ENCODE peak calls at places on chromosome 4, in four cellular contexts. H is IMR-90, D is H1, N is H9. S is an unnamed sample.
A peak's percentile ranks its signal among the peaks of the same experiment; 100 is the strongest.

GRCh38 chr4:41890085-41890484 is 45.1 kb upstream of the TMEM33 start:
- DNase-seq in H (no peak), D (no peak), N (no peak), S (no peak)

GRCh38 chr4:139844057-139844456 is 178.4 kb downstream of the MGST2 start:
- DNase-seq in H (no peak), D (no peak), N (no peak), S (no peak)

GRCh38 chr4:56743550-56743949 is 62.5 kb upstream of the HOPX start:
- DNase-seq in H (no peak), D (no peak), N (no peak), S (no peak)

GRCh38 chr4:163558539-163559044 is 64.1 kb downstream of the TMA16 start:
- DNase-seq in H (no peak), D (no peak), N (no peak), S (no peak)

GRCh38 chr4:48725414-48725813 is 54.7 kb downstream of the FRYL start:
- DNase-seq in H (no peak), D (no peak), N (no peak), S (no peak)

GRCh38 chr4:150960079-150960478 is 55.0 kb downstream of the LRBA start:
- DNase-seq in H (peak; percentile 37), D (no peak), N (no peak), S (peak; percentile 73)

GRCh38 chr4:6687947-6688878 is 5.5 kb upstream of the S100P start:
- DNase-seq in H (no peak), D (no peak), N (peak; percentile 58), S (peak; percentile 49)

GRCh38 chr4:151376540-151376939 is 32.4 kb upstream of the FHIP1A start:
- DNase-seq in H (no peak), D (no peak), N (no peak), S (no peak)

GRCh38 chr4:7430368-7430964 is 4.3 kb downstream of the PSAPL1 start:
- DNase-seq in H (no peak), D (peak; percentile 54), N (peak; percentile 77), S (peak; percentile 79)

GRCh38 chr4:37981425-37981824 is 21.2 kb downstream of the PTTG2 start:
- DNase-seq in H (no peak), D (no peak), N (no peak), S (peak; percentile 57)

GRCh38 chr4:142044271-142044670 is 407.9 kb downstream of the IL15 start:
- DNase-seq in H (peak; percentile 63), D (no peak), N (no peak), S (peak; percentile 49)

GRCh38 chr4:7296661-7297335 is 104.5 kb downstream of the SORCS2 start:
- DNase-seq in H (no peak), D (no peak), N (no peak), S (no peak)

GRCh38 chr4:112881842-112882241 is 167.6 kb upstream of the ANK2 start:
- DNase-seq in H (no peak), D (no peak), N (no peak), S (peak; percentile 33)

GRCh38 chr4:90543419-90544170 is 416.4 kb downstream of the CCSER1 start:
- DNase-seq in H (no peak), D (no peak), N (no peak), S (no peak)

GRCh38 chr4:103786014-103786413 is 66.2 kb upstream of the TACR3 start:
- DNase-seq in H (no peak), D (no peak), N (peak; percentile 67), S (peak; percentile 88)

GRCh38 chr4:160026720-160027119 is 923.8 kb downstream of the RAPGEF2 start:
- DNase-seq in H (no peak), D (no peak), N (peak; percentile 68), S (peak; percentile 84)

GRCh38 chr4:78325244-78326187 is 226.1 kb upstream of the ANXA3 start:
- DNase-seq in H (no peak), D (no peak), N (no peak), S (no peak)

GRCh38 chr4:153497091-153497531 is 31.0 kb downstream of the TMEM131L start:
- DNase-seq in H (peak; percentile 70), D (peak; percentile 41), N (no peak), S (peak; percentile 80)

GRCh38 chr4:102022343-102022742 is 231.8 kb downstream of the BANK1 start:
- DNase-seq in H (no peak), D (no peak), N (no peak), S (no peak)

GRCh38 chr4:47786958-47787370 is 50.9 kb downstream of the CORIN start:
- DNase-seq in H (no peak), D (no peak), N (no peak), S (no peak)

GRCh38 chr4:182454440-182455013 is 211.3 kb downstream of the TENM3 start:
- DNase-seq in H (peak; percentile 81), D (no peak), N (no peak), S (no peak)

GRCh38 chr4:34043131-34043530 is 2201.2 kb downstream of the ARAP2 start:
- DNase-seq in H (no peak), D (no peak), N (no peak), S (no peak)

GRCh38 chr4:149426461-149426860 is 389.2 kb downstream of the IQCM start:
- DNase-seq in H (peak; percentile 35), D (no peak), N (no peak), S (no peak)

GRCh38 chr4:105600951-105601350 is 48.5 kb downstream of the ARHGEF38 start:
- DNase-seq in H (no peak), D (no peak), N (no peak), S (no peak)
- H2BK15ac ChIP-seq in H (no peak overlapping the region), D (no peak overlapping the region), N (no peak overlapping the region), S (peak overlapping the region; percentile 6)

DNA sequence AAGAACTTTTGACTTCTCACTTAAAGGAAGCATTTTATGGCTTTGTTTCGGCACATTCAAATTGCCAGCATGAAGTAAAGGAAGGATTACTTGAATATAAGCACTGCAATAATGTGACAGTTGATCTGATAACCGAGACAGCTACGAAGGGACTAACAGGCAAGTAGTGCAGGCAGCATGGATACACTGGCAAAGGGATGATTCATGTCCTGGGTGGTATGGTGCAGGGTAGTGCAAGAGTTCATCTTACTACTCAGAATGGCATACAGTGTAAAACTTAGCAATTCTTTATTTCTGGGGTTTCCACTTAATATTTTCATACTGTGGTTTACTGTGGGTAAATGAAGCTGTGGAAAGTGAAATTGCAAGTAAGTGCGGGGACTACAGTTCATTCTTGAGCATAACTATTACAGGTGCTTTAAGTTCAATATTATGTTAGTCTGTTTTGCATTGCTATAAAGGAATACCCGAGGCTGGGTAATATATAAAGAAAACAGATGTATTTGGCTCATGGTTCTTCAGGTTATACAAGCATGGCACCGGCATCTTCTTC is 611.8 kb downstream of the SPOCK3 start:
- DNase-seq in H (no peak), D (no peak), N (no peak), S (no peak)
- H4K5ac ChIP-seq in H (no peak overlapping the region), D (no peak overlapping the region), N (no peak overlapping the region), S (no peak overlapping the region)

GRCh38 chr4:1785592-1785991 is 7.5 kb upstream of the FGFR3 start:
- DNase-seq in H (no peak), D (no peak), N (no peak), S (no peak)

GRCh38 chr4:1784395-1784788 is 8.7 kb upstream of the FGFR3 start:
- DNase-seq in H (no peak), D (no peak), N (no peak), S (no peak)

GRCh38 chr4:1784789-1785591 is 8.1 kb upstream of the FGFR3 start:
- DNase-seq in H (no peak), D (no peak), N (no peak), S (no peak)

GRCh38 chr4:1783011-1783410 is 10.1 kb upstream of the FGFR3 start:
- DNase-seq in H (no peak), D (no peak), N (no peak), S (no peak)

DNA sequence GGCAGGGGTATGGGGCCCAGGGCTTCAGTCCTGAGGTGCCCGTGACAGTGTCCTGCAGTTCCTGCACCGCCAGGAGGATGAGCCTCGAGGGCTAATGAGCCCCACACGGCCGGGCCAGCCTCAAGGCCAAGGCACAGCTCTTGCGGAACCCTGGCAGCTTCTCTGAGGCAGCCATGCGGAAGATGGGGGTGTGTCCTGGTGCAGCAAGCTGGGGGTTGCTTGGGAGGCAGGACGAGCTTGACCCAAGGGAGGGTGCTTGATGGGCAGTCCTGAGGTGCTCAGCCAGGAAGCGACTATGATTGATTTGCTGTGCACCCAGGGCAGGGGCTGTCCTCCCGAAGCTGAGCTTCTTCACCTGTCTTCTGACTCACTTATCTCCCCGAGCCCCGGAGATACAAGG is 9.1 kb upstream of the FGFR3 start:
- DNase-seq in H (no peak), D (no peak), N (no peak), S (no peak)
- H2BK15ac ChIP-seq in H (no peak overlapping the region), D (peak overlapping the region; percentile 88), N (no peak overlapping the region), S (no peak overlapping the region)

DNA sequence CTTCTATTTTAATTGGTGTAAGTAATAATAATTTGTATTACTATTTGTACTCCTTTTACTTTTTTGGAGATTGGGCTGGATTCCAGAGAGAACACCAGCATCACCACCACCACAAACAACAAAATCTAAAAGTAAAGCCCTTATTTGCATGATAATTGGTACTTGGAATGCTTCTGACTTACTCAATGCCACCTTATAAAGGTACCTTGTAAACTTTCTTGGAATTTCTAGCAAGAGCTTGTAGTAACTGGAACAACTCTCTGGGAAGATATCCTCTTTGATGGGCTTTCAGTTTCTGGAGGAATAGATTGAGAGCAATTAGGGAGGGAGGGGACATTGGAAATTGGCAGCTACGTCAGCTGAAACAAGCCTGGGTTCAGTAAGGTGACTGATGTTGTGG is 20.2 kb upstream of the PITX2 start:
- DNase-seq in H (no peak), D (no peak), N (no peak), S (peak; percentile 7)
- H4K5ac ChIP-seq in H (no peak overlapping the region), D (no peak overlapping the region), N (no peak overlapping the region), S (no peak overlapping the region)

GRCh38 chr4:124713213-124713592 is 671 bp upstream of the ANKRD50 start:
- DNase-seq in H (peak; percentile 79), D (peak; percentile 63), N (peak; percentile 72), S (no peak)
- H2BK15ac ChIP-seq in H (peak overlapping the region; percentile 33), D (no peak overlapping the region), N (no peak overlapping the region), S (peak overlapping the region; percentile 65)

GRCh38 chr4:35709080-35709479 is 535.2 kb downstream of the ARAP2 start:
- DNase-seq in H (no peak), D (no peak), N (no peak), S (no peak)

GRCh38 chr4:35710343-35710742 is 534.0 kb downstream of the ARAP2 start:
- DNase-seq in H (no peak), D (no peak), N (no peak), S (no peak)

GRCh38 chr4:35711127-35711526 is 533.2 kb downstream of the ARAP2 start:
- DNase-seq in H (no peak), D (no peak), N (no peak), S (no peak)
- H4K5ac ChIP-seq in H (no peak overlapping the region), D (no peak overlapping the region), N (no peak overlapping the region), S (no peak overlapping the region)

GRCh38 chr4:96652158-96652557 is 812.3 kb downstream of the PDHA2 start:
- DNase-seq in H (no peak), D (no peak), N (no peak), S (no peak)

GRCh38 chr4:96652821-96653220 is 812.9 kb downstream of the PDHA2 start:
- DNase-seq in H (no peak), D (no peak), N (no peak), S (no peak)

GRCh38 chr4:96649536-96649935 is 809.6 kb downstream of the PDHA2 start:
- DNase-seq in H (no peak), D (no peak), N (no peak), S (no peak)

GRCh38 chr4:96654045-96654444 is 814.2 kb downstream of the PDHA2 start:
- DNase-seq in H (no peak), D (no peak), N (no peak), S (no peak)
- H2BK15ac ChIP-seq in H (no peak overlapping the region), D (no peak overlapping the region), N (no peak overlapping the region), S (no peak overlapping the region)